ENCODE peak calls at places on chromosomes 11 and 22, in ten cellular contexts. J is fibroblast of pulmonary artery, B is astrocyte of the cerebellum, D is SK-N-MC, A is HFF-Myc, L is cardiac fibroblast, Y is left lung, P is A549, Q is PC-9, H is lower leg skin. T is an unnamed sample.

GRCh38 chr22:40618400-40618799 is 18.1 kb downstream of the MRTFA start:
- DNase-seq in B (no peak), P (no peak), D (no peak), H (no peak), L (no peak), Q (no peak), Y (no peak), A (no peak), J (no peak), T (no peak)

GRCh38 chr11:108895579-108896480 is 231.0 kb downstream of the DDX10 start:
- DNase-seq in A (peak), D (peak), J (peak), B (no peak), L (peak), P (peak), Q (peak), H (no peak), Y (no peak), T (no peak)

GRCh38 chr11:32584921-32585320 is 1.3 kb downstream of the EIF3M start:
- DNase-seq in J (no peak), B (no peak), A (no peak), Y (no peak), P (no peak), D (no peak), L (no peak), H (no peak), Q (no peak), T (no peak)

GRCh38 chr11:134599180-134599810 is 187.3 kb upstream of the B3GAT1 start:
- DNase-seq in L (no peak), Q (no peak), P (no peak), J (no peak), A (no peak), B (no peak), D (no peak), Y (peak), H (no peak), T (no peak)

GRCh38 chr11:78803995-78804394 is 229.3 kb upstream of the NARS2 start:
- DNase-seq in Q (no peak), A (no peak), D (no peak), J (no peak), B (no peak), P (no peak), Y (no peak), L (no peak), H (no peak), T (no peak)

GRCh38 chr11:9565822-9566560 is 7.5 kb upstream of the WEE1 start:
- DNase-seq in A (peak), Q (peak), J (peak), B (peak), P (peak), L (peak), D (no peak), Y (peak), H (peak), T (peak)

GRCh38 chr11:116960916-116961315 is 123.5 kb upstream of the APOA1 start:
- DNase-seq in J (peak), Y (no peak), A (no peak), H (no peak), P (no peak), D (no peak), B (peak), Q (peak), L (peak), T (no peak)

GRCh38 chr11:18633256-18634139 is 644 bp downstream of the SPTY2D1 start:
- DNase-seq in J (peak), P (no peak), D (peak), A (peak), B (no peak), Q (no peak), Y (no peak), L (no peak), H (no peak), T (no peak)

GRCh38 chr11:1307163-1307870 is 2.1 kb downstream of the TOLLIP start:
- DNase-seq in D (no peak), A (no peak), P (no peak), B (no peak), Q (no peak), H (no peak), Y (no peak), L (no peak), J (no peak), T (no peak)
- H3K4me3 ChIP-seq in D (no peak), A (no peak), P (no peak), B (no peak), Q (no peak), H (no peak), Y (no peak), L (no peak), J (no peak), T (no peak)

DNA sequence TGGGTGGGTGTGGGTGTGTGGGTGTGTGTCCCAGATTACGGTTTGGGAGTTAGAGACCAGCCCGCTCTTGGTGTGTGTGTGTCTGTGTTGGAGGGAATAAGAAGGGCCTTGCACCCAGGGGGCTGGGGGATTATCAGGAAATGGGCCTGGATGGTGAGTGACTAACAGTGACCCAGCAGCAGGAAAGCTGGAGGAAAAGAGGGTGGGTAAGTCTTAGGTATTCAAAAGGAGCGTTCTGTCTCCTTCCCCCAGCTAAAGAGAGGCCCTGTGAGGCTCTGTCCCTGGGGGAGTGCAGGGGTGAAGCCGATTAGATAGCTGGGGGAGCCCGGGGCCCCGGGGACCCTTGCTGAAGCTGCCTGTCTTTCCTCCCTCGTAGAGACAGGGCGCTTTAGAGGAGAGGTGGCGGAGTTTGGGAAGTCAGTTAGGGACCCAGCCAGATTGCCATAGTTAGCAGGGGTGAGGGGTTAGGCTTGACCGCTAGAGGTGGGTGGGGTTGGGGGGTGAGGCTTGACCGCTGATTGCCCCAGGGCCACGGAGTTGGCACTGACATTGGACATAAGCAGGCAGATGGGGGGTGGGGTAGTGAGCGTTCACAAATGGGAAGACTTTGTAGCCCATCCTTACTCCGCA is 1.5 kb downstream of the OAF start:
- DNase-seq in B (no peak), Y (no peak), Q (no peak), A (no peak), P (no peak), L (peak), H (no peak), D (no peak), J (no peak), T (no peak)
- H3K4me3 ChIP-seq in B (peak), Y (peak), Q (peak), A (peak), P (no peak), L (peak), H (no peak), D (peak), J (peak), T (peak)

GRCh38 chr11:12829131-12829530 is 154.9 kb downstream of the TEAD1 start:
- DNase-seq in Y (no peak), Q (no peak), J (no peak), L (no peak), P (no peak), D (no peak), A (no peak), H (no peak), B (no peak), T (no peak)
- H3K4me3 ChIP-seq in Y (no peak), Q (no peak), J (no peak), L (no peak), P (no peak), D (peak), A (no peak), H (no peak), B (no peak), T (peak)

GRCh38 chr11:60981515-60981914 is 10.0 kb downstream of the CD6 start:
- DNase-seq in L (no peak), A (no peak), Q (no peak), P (no peak), Y (no peak), J (no peak), H (no peak), B (no peak), D (no peak), T (no peak)

GRCh38 chr11:60984616-60985015 is 13.1 kb downstream of the CD6 start:
- DNase-seq in Y (no peak), D (peak), A (no peak), Q (no peak), J (no peak), L (no peak), B (no peak), H (no peak), P (no peak), T (no peak)

GRCh38 chr11:60985501-60985900 is 14.0 kb downstream of the CD6 start:
- DNase-seq in P (no peak), Q (no peak), Y (no peak), L (no peak), H (no peak), A (no peak), D (no peak), J (no peak), B (no peak), T (no peak)

GRCh38 chr11:60984149-60984548 is 12.7 kb downstream of the CD6 start:
- DNase-seq in L (no peak), P (no peak), Q (no peak), J (no peak), A (no peak), H (no peak), B (no peak), D (no peak), Y (no peak), T (no peak)

DNA sequence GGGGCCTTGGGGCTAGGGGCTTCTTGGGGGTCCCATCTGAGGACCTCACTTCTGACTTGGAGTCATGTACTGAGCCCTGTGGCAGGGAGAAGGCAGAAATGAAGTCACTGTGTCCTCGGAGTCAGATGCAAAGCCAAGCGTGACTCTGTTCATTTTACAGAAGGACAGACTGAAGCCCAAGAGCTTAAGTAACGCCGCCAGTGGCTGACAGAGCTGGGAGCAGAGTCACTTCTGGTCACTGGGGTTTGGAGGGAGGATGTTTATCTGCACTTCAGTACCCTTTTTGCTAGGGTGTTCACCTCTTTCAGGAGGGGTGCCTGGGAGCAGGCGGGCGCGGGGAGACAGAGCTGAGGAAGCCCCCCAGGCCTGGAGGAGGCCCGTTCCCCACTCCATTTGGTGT is 10.7 kb downstream of the CD6 start:
- DNase-seq in B (no peak), Y (no peak), H (no peak), P (no peak), J (no peak), L (no peak), D (no peak), A (no peak), Q (no peak), T (no peak)
- H3K4me3 ChIP-seq in B (no peak), Y (no peak), H (no peak), P (no peak), J (no peak), L (no peak), D (no peak), A (no peak), Q (no peak), T (no peak)

GRCh38 chr22:37517826-37518450 is 1.3 kb downstream of the CARD10 start:
- DNase-seq in Q (no peak), P (no peak), A (no peak), Y (no peak), H (no peak), B (no peak), J (no peak), D (no peak), L (no peak), T (no peak)
- H3K4me3 ChIP-seq in Q (peak), P (peak), A (peak), Y (no peak), H (no peak), B (peak), J (peak), D (no peak), L (peak), T (no peak)

GRCh38 chr11:65435330-65435931 is 12.8 kb downstream of the NEAT1 start:
- DNase-seq in Q (no peak), H (no peak), B (no peak), Y (peak), P (peak), A (no peak), L (no peak), J (peak), D (no peak), T (peak)

GRCh38 chr11:65433657-65434056 is 11.1 kb downstream of the NEAT1 start:
- DNase-seq in L (peak), H (no peak), Q (no peak), B (no peak), Y (peak), J (peak), P (peak), D (no peak), A (no peak), T (no peak)

GRCh38 chr11:65434057-65434666 is 11.6 kb downstream of the NEAT1 start:
- DNase-seq in H (no peak), A (no peak), D (no peak), Y (peak), P (peak), L (peak), Q (no peak), B (no peak), J (peak), T (no peak)

GRCh38 chr11:65435981-65436411 is 13.4 kb downstream of the NEAT1 start:
- DNase-seq in H (no peak), J (peak), A (no peak), L (peak), P (peak), D (no peak), Q (no peak), B (no peak), Y (peak), T (peak)

DNA sequence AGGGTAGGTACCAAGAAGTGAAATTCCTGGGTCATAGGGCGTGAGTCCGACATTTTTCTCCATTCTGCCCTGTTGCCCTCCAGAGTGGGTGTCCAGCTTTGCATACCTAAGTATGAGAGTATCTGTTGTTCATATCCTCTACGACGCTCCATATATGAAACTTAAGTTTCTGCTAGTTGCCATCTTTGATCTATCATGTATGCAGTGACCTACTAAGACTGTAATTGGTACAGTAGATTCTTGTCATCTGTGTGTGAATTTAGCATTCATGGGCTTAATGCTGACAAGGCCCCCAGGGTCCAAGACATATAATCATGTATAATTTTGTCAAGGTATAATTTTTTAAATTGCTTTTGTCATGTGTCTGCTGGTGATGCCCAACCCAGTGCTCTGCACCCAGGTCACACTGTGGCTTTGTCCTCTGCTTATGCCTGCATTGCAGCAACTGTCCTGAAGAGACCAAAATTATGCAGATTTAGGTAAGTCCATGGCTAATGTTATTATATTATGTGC is 12.1 kb downstream of the NEAT1 start:
- DNase-seq in Y (peak), Q (no peak), L (peak), H (peak), J (peak), A (no peak), D (no peak), B (no peak), P (peak), T (no peak)
- H3K4me3 ChIP-seq in Y (no peak), Q (no peak), L (no peak), H (no peak), J (peak), A (no peak), D (no peak), B (peak), P (no peak), T (no peak)

T was measured in tibial nerve.